ENCODE peak calls at places on chromosome 4, in four cellular contexts. One of them, this sample, is unnamed.

GRCh38 chr4:168154546-168155277 is 62.4 kb downstream of the ANXA10 start:
- DNase-seq in NB4: no peak
- DNase-seq in choroid plexus epithelial cell: no peak
- DNase-seq in AG09309: no peak
- DNase-seq in this sample: no peak

GRCh38 chr4:112144546-112145325 is 518 bp upstream of the FAM241A start:
- DNase-seq in NB4: no peak
- DNase-seq in choroid plexus epithelial cell: no peak
- DNase-seq in AG09309: no peak
- DNase-seq in this sample: no peak

GRCh38 chr4:100509386-100509785 is 8.4 kb downstream of the EMCN start:
- DNase-seq in NB4: no peak
- DNase-seq in choroid plexus epithelial cell: no peak
- DNase-seq in AG09309: no peak
- DNase-seq in this sample: no peak

GRCh38 chr4:90025248-90025647 is 101.9 kb upstream of the CCSER1 start:
- DNase-seq in NB4: no peak
- DNase-seq in choroid plexus epithelial cell: peak
- DNase-seq in AG09309: no peak
- DNase-seq in this sample: no peak

GRCh38 chr4:68447201-68447600 is at the start of gene TMPRSS11E:
- DNase-seq in NB4: peak
- DNase-seq in choroid plexus epithelial cell: no peak
- DNase-seq in AG09309: no peak
- DNase-seq in this sample: no peak

GRCh38 chr4:36281384-36282106 is at the start of gene DTHD1:
- DNase-seq in NB4: no peak
- DNase-seq in choroid plexus epithelial cell: no peak
- DNase-seq in AG09309: no peak
- DNase-seq in this sample: no peak

GRCh38 chr4:38511702-38512101 is 152.3 kb upstream of the KLF3 start:
- DNase-seq in NB4: no peak
- DNase-seq in choroid plexus epithelial cell: no peak
- DNase-seq in AG09309: no peak
- DNase-seq in this sample: no peak

GRCh38 chr4:78131403-78131802 is 74.3 kb downstream of the FRAS1 start:
- DNase-seq in NB4: no peak
- DNase-seq in choroid plexus epithelial cell: no peak
- DNase-seq in AG09309: no peak
- DNase-seq in this sample: no peak

GRCh38 chr4:25528391-25528790 is 127.3 kb upstream of the SLC34A2 start:
- DNase-seq in NB4: no peak
- DNase-seq in choroid plexus epithelial cell: no peak
- DNase-seq in AG09309: no peak
- DNase-seq in this sample: no peak

GRCh38 chr4:150234246-150234645 is 156.0 kb downstream of the DCLK2 start:
- DNase-seq in NB4: no peak
- DNase-seq in choroid plexus epithelial cell: no peak
- DNase-seq in AG09309: no peak
- DNase-seq in this sample: no peak

GRCh38 chr4:17544831-17545234 is 29.9 kb downstream of the CLRN2 start:
- DNase-seq in NB4: no peak
- DNase-seq in choroid plexus epithelial cell: peak
- DNase-seq in AG09309: no peak
- DNase-seq in this sample: no peak
- H3K4me3 ChIP-seq in NB4: no peak
- H3K4me3 ChIP-seq in choroid plexus epithelial cell: no peak
- H3K4me3 ChIP-seq in AG09309: no peak
- H3K4me3 ChIP-seq in this sample: no peak

GRCh38 chr4:1683903-1684755 is at the start of gene FAM53A:
- DNase-seq in NB4: peak
- DNase-seq in choroid plexus epithelial cell: peak
- DNase-seq in AG09309: peak
- DNase-seq in this sample: peak

GRCh38 chr4:1684756-1685603 is 867 bp upstream of the FAM53A start:
- DNase-seq in NB4: peak
- DNase-seq in choroid plexus epithelial cell: no peak
- DNase-seq in AG09309: no peak
- DNase-seq in this sample: no peak

GRCh38 chr4:1683371-1683902 is 676 bp downstream of the FAM53A start:
- DNase-seq in NB4: peak
- DNase-seq in choroid plexus epithelial cell: peak
- DNase-seq in AG09309: peak
- DNase-seq in this sample: no peak

GRCh38 chr4:1685604-1686150 is 1.6 kb upstream of the FAM53A start:
- DNase-seq in NB4: no peak
- DNase-seq in choroid plexus epithelial cell: no peak
- DNase-seq in AG09309: no peak
- DNase-seq in this sample: no peak

DNA sequence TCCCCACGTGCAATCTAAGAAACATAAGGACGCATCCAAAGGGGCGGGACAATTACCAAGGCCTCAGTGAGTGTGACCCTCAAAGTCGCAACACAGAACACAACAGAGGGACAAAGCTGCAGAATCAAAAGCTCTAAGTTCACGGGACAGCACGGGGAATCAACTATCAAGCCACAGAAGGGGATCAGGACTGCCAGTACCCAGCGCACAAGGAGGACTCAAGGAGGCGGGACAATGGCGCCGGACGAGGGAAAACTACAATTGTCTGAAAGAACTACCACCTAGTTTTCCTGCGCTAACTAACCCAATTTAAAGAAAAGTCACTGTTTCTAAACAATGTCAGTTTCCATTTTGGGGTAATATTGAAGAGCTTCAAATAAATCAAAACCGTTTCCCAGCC is 1.3 kb downstream of the FAM53A start:
- DNase-seq in NB4: no peak
- DNase-seq in choroid plexus epithelial cell: no peak
- DNase-seq in AG09309: no peak
- DNase-seq in this sample: no peak
- H3K4me3 ChIP-seq in NB4: no peak
- H3K4me3 ChIP-seq in choroid plexus epithelial cell: peak
- H3K4me3 ChIP-seq in AG09309: peak
- H3K4me3 ChIP-seq in this sample: no peak

GRCh38 chr4:152537881-152538280 is 2.0 kb upstream of the FBXW7 start:
- DNase-seq in NB4: no peak
- DNase-seq in choroid plexus epithelial cell: no peak
- DNase-seq in AG09309: no peak
- DNase-seq in this sample: no peak
- H3K4me3 ChIP-seq in NB4: peak
- H3K4me3 ChIP-seq in choroid plexus epithelial cell: no peak
- H3K4me3 ChIP-seq in AG09309: no peak
- H3K4me3 ChIP-seq in this sample: no peak

GRCh38 chr4:86286729-86287128 is 73.1 kb downstream of the MAPK10 start:
- DNase-seq in NB4: no peak
- DNase-seq in choroid plexus epithelial cell: no peak
- DNase-seq in AG09309: no peak
- DNase-seq in this sample: no peak
- H3K4me3 ChIP-seq in NB4: no peak
- H3K4me3 ChIP-seq in choroid plexus epithelial cell: no peak
- H3K4me3 ChIP-seq in AG09309: no peak
- H3K4me3 ChIP-seq in this sample: no peak

GRCh38 chr4:74793757-74794340 is 474 bp downstream of the BTC start:
- DNase-seq in NB4: no peak
- DNase-seq in choroid plexus epithelial cell: peak
- DNase-seq in AG09309: no peak
- DNase-seq in this sample: no peak
- H3K4me3 ChIP-seq in NB4: no peak
- H3K4me3 ChIP-seq in choroid plexus epithelial cell: peak
- H3K4me3 ChIP-seq in AG09309: peak
- H3K4me3 ChIP-seq in this sample: no peak

DNA sequence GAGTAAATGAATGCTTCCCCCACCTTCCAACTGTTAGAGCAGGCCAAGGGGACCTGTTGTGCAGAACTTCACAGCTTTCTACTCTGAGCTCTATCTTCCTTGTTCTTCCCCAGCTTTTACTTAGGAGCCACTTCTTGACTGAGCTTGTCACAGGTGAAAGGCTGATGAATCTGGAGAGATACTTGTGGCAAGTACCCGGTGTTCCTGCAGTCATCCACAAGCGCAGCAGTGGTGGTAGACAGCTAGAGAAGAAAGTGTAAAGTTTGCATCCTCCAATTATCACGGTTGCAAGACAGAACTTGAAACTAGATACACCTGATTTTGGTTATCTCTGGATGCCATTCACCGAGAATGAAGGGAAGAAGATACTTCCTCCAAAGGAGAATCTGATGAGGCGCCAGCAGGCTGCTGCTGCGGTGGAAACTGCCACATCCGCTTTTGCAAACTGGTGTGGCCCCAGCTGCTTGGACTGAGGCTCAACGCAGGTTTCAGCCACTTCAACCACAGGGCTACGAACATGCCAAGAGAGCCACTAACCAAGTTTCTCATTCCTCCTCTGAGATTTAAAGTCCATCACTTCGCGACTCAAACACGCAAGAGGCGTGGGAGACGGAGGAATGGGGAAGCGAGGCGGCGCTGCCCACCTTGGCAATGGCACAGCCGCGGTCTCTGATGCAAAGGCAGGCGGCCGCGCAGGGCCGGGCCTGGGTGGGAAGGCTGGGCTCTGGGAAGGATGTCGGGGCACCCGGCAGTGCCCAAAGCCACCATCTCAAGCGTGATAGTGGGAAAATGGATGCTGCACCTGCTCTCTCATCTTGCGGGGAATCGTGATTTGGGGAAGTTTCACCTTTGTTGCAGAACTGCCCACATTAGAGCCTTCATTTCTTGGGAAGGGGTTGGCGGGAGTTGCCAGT is 1.3 kb upstream of the FHIP1A start:
- DNase-seq in NB4: peak
- DNase-seq in choroid plexus epithelial cell: no peak
- DNase-seq in AG09309: no peak
- DNase-seq in this sample: peak
- H3K4me3 ChIP-seq in NB4: peak
- H3K4me3 ChIP-seq in choroid plexus epithelial cell: peak
- H3K4me3 ChIP-seq in AG09309: peak
- H3K4me3 ChIP-seq in this sample: peak

DNA sequence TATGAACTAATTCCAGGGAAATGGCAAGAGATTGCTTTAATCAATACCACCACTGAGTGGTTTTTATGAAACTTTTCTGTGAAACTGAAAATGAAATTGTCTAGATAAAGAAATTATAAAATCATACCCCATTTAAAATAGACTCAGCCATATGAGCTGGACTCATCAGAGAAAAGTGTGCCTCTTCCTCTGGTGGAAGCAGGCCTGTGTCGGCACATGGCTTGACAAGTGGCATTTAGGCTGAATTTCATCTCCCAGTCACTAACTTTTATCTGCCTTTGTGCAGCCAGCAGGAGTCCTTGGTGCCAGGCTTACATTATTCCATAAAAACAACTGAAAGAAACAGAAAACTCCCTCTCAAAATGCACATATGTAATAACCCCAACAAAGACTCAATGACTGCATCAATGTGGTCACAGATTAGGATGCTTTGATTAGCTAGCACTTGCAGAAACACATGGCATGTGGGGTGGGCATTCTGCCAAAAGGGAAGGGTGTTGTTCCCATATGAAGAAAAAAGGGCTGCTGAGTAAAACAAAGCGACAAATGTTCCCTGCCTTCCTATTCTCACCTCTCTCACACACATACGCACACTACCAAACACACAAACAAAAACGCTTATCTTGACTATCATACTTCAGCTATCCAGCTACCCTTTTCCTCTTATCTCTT is 232.3 kb downstream of the PABPC4L start:
- DNase-seq in NB4: no peak
- DNase-seq in choroid plexus epithelial cell: peak
- DNase-seq in AG09309: no peak
- DNase-seq in this sample: peak
- H3K4me3 ChIP-seq in NB4: no peak
- H3K4me3 ChIP-seq in choroid plexus epithelial cell: no peak
- H3K4me3 ChIP-seq in AG09309: no peak
- H3K4me3 ChIP-seq in this sample: no peak

GRCh38 chr4:123352240-123352945 is 44.2 kb upstream of the SPRY1 start:
- DNase-seq in NB4: no peak
- DNase-seq in choroid plexus epithelial cell: peak
- DNase-seq in AG09309: no peak
- DNase-seq in this sample: peak

GRCh38 chr4:123350191-123350544 is 46.4 kb upstream of the SPRY1 start:
- DNase-seq in NB4: peak
- DNase-seq in choroid plexus epithelial cell: peak
- DNase-seq in AG09309: no peak
- DNase-seq in this sample: peak

GRCh38 chr4:123352966-123353365 is 43.6 kb upstream of the SPRY1 start:
- DNase-seq in NB4: no peak
- DNase-seq in choroid plexus epithelial cell: no peak
- DNase-seq in AG09309: no peak
- DNase-seq in this sample: peak

GRCh38 chr4:123350726-123351125 is 45.9 kb upstream of the SPRY1 start:
- DNase-seq in NB4: no peak
- DNase-seq in choroid plexus epithelial cell: no peak
- DNase-seq in AG09309: no peak
- DNase-seq in this sample: peak

GRCh38 chr4:123351713-123352112 is 44.9 kb upstream of the SPRY1 start:
- DNase-seq in NB4: no peak
- DNase-seq in choroid plexus epithelial cell: no peak
- DNase-seq in AG09309: no peak
- DNase-seq in this sample: no peak
- H3K4me3 ChIP-seq in NB4: no peak
- H3K4me3 ChIP-seq in choroid plexus epithelial cell: peak
- H3K4me3 ChIP-seq in AG09309: no peak
- H3K4me3 ChIP-seq in this sample: no peak

This sample was measured in Jurkat, Clone E6-1.